ENCODE peak calls at places on chromosome 21, in eight cellular contexts. S is thoracic aorta, J is NB4, U is HL-60, H is endodermal cell, E is stomach, X is A549, I is left ventricle myocardium inferior. T is an unnamed sample.

GRCh38 chr21:42495765-42496119 is 282 bp downstream of the RSPH1 start:
- DNase-seq in U (no peak), J (no peak), X (peak; percentile 20), I (no peak), H (no peak), S (no peak), E (no peak), T (no peak)

GRCh38 chr21:42648606-42649005 is 4.8 kb upstream of the PDE9A start:
- DNase-seq in X (no peak), U (no peak), J (no peak), I (no peak), S (no peak), E (no peak), H (no peak), T (no peak)

GRCh38 chr21:36642777-36643176 is 56.1 kb upstream of the SIM2 start:
- DNase-seq in S (no peak), E (peak; percentile 21), U (no peak), I (no peak), J (no peak), H (no peak), X (no peak), T (no peak)

GRCh38 chr21:45256912-45257672 is 30.6 kb downstream of the POFUT2 start:
- DNase-seq in H (peak; percentile 41), E (no peak), X (no peak), J (peak; percentile 74), I (no peak), S (no peak), U (no peak), T (no peak)

GRCh38 chr21:45001134-45002095 is 61.6 kb downstream of the SLX9 start:
- DNase-seq in I (peak; percentile 62), X (peak; percentile 18), H (no peak), J (no peak), U (no peak), E (peak; percentile 49), S (peak; percentile 64), T (no peak)

GRCh38 chr21:35333831-35334593 is 284.9 kb upstream of the RUNX1 start:
- DNase-seq in E (no peak), U (peak; percentile 72), J (peak; percentile 11), X (no peak), H (no peak), I (peak; percentile 24), S (no peak), T (no peak)

GRCh38 chr21:45856422-45856821 is 125.1 kb upstream of the COL6A1 start:
- DNase-seq in X (no peak), I (no peak), E (peak; percentile 20), H (peak; percentile 16), S (no peak), U (no peak), J (no peak), T (no peak)

GRCh38 chr21:45618287-45618686 is 25.2 kb upstream of the PCBP3 start:
- DNase-seq in J (peak; percentile 76), S (no peak), I (no peak), E (no peak), X (no peak), U (peak; percentile 69), H (peak; percentile 18), T (no peak)

GRCh38 chr21:45029298-45029967 is 44.9 kb upstream of the ADARB1 start:
- DNase-seq in X (no peak), I (peak; percentile 60), S (no peak), J (no peak), E (no peak), U (no peak), H (peak; percentile 76), T (no peak)

GRCh38 chr21:45831991-45832740 is 149.4 kb upstream of the COL6A1 start:
- DNase-seq in H (no peak), J (peak; percentile 20), S (no peak), X (no peak), U (no peak), E (no peak), I (no peak), T (no peak)

GRCh38 chr21:14889080-14889805 is 175.6 kb downstream of the NRIP1 start:
- DNase-seq in I (no peak), S (no peak), H (no peak), E (no peak), J (no peak), X (no peak), U (no peak), T (no peak)

GRCh38 chr21:41482321-41482720 is 25.6 kb downstream of the TMPRSS2 start:
- DNase-seq in I (no peak), U (no peak), J (no peak), E (no peak), S (no peak), X (no peak), H (no peak), T (no peak)
- H3K4me3 ChIP-seq in I (no peak overlapping the region), U (no peak overlapping the region), J (no peak overlapping the region), E (no peak overlapping the region), S (no peak overlapping the region), X (no peak overlapping the region), H (no peak overlapping the region), T (no peak overlapping the region)

DNA sequence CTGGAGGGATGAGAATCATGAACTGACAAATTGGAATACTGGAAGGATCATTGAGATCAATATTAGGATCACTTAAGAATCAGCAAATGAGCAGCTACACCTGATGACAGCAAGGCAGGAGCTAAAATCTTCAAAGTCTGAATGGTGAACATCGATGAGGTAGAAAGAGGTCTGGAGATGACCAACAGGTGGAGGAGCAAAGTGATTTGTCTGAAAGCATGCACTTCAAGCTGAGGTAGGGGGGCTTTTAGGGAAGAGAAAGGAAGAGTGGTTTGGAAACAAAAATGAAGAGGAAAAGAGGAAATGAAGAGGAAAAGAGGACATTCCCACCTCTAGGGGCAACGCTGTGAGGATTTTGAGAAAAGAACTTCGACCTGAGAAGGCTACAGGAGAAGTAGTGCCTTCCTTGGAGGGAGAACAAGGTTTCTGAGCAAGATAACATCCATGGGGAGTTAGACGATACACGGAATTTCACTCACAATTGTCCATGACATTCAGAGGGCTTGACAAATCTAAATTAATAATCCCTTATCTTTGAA is 79.0 kb downstream of the APP start:
- DNase-seq in S (no peak), J (no peak), I (no peak), H (no peak), E (no peak), X (no peak), U (no peak), T (no peak)
- TF ChIP-seq CTCF in S (no peak), J (no peak), I (no peak), H (peak; percentile 73), E (no peak), X (no peak), U (no peak), T (no peak)

GRCh38 chr21:32364387-32364786 is 28.4 kb downstream of the URB1 start:
- DNase-seq in X (no peak), E (peak; percentile 48), U (no peak), S (no peak), J (no peak), H (no peak), I (peak; percentile 39), T (no peak)
- H3K4me3 ChIP-seq in X (no peak overlapping the region), E (no peak overlapping the region), U (no peak overlapping the region), S (no peak overlapping the region), J (no peak overlapping the region), H (no peak overlapping the region), I (no peak overlapping the region), T (no peak overlapping the region)

DNA sequence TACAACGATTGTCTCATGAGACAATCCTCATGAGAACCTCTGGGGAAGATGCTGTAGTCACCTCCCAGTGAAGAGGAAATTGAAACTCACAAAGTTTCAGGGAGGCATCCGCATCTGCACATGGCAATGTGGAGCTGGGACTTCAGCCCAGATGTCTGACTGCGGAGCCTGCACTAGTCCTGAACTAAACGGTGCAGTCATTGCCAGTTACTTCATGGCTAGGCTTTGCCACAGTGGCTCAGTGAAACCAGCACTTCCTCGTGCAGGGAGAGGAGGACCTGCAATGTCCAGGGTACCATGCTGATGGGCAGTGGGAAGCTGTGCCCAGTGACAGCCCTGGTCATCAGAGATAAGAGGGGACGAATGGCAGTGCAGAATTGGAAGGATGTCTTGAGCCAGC is 40.7 kb upstream of the ETS2 start:
- DNase-seq in J (no peak), I (no peak), U (no peak), S (no peak), E (no peak), X (no peak), H (no peak), T (no peak)
- TF ChIP-seq CTCF in J (no peak), I (no peak), U (no peak), S (no peak), E (no peak), X (no peak), H (no peak), T (no peak)

GRCh38 chr21:18468775-18469174 is 65.2 kb upstream of the TMPRSS15 start:
- DNase-seq in U (no peak), J (no peak), S (no peak), H (no peak), I (no peak), X (no peak), E (no peak), T (peak; percentile 17)
- H3K4me3 ChIP-seq in U (no peak overlapping the region), J (no peak overlapping the region), S (peak overlapping the region; percentile 34), H (no peak overlapping the region), I (no peak overlapping the region), X (no peak overlapping the region), E (no peak overlapping the region), T (peak overlapping the region; percentile 20)

GRCh38 chr21:33075596-33076195 is 5.8 kb downstream of the OLIG1 start:
- DNase-seq in X (no peak), S (no peak), U (no peak), E (no peak), H (peak; percentile 83), J (no peak), I (no peak), T (no peak)
- TF ChIP-seq CTCF in X (no peak), S (no peak), U (no peak), E (no peak), H (peak; percentile 34), J (no peak), I (no peak), T (no peak)

DNA sequence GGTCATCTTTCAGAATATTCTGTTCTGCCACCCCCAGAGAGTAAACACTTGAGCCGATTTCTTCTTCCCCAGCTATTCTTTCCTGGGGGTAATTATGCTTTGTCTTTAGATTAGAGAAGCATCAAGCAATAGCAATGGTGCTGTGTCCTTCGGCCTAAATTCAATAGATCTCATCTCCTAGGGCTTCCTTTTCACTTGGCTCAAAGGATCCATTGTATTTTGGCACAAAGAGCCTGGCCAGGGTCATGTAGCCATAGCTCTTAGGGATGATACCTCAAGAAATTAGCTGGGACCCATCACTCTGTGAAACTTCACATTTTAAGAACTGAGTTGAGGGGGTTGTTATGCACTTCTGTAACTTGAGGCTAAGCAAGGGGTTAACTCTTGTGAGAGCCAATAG is 27.0 kb downstream of the MRPS6 start:
- DNase-seq in I (no peak), J (no peak), S (no peak), X (no peak), H (no peak), U (no peak), E (no peak), T (no peak)
- H3K4me3 ChIP-seq in I (no peak overlapping the region), J (no peak overlapping the region), S (no peak overlapping the region), X (no peak overlapping the region), H (peak overlapping the region; percentile 6), U (no peak overlapping the region), E (no peak overlapping the region), T (no peak overlapping the region)

T was measured in GM12865.